ENCODE peak calls at places on chromosomes 4 and X, in seven cellular contexts. E is SK-N-SH, Q is HepG2, B is GM12891, S is K562, L is H1, U is GM12878. J is an unnamed sample.
A peak's percentile ranks its signal among the peaks of the same experiment; 100 is the strongest.

GRCh38 chr4:124931050-124931449 is 218.5 kb upstream of the ANKRD50 start:
- DNase-seq in E (no peak), L (no peak), S (no peak), Q (no peak), B (no peak), U (no peak), J (no peak)

GRCh38 chrX:16662402-16662801 is 12.4 kb downstream of the S100G start:
- DNase-seq in U (no peak), L (no peak), Q (no peak), E (no peak), B (no peak), S (no peak), J (no peak)

GRCh38 chr4:141810038-141810701 is 173.8 kb downstream of the IL15 start:
- DNase-seq in S (no peak), Q (no peak), B (no peak), E (no peak), U (no peak), L (no peak), J (no peak)

GRCh38 chr4:69995526-69996016 is at the start of gene STATH:
- DNase-seq in E (no peak), U (no peak), B (no peak), Q (no peak), L (no peak), S (no peak), J (no peak)

GRCh38 chrX:101415180-101416130 is 7.4 kb downstream of the HNRNPH2 start:
- DNase-seq in S (peak; percentile 49), Q (peak; percentile 14), E (peak; percentile 58), U (peak; percentile 68), B (no peak), L (no peak), J (peak; percentile 24)

GRCh38 chrX:44974462-44974861 is 101.5 kb downstream of the KDM6A start:
- DNase-seq in Q (no peak), E (no peak), U (no peak), S (no peak), B (no peak), L (no peak), J (no peak)

GRCh38 chrX:97238632-97239031 is 354.9 kb downstream of the RPA4 start:
- DNase-seq in Q (no peak), E (no peak), B (no peak), L (no peak), U (no peak), S (no peak), J (no peak)

GRCh38 chrX:46707274-46707965 is 51.5 kb downstream of the SLC9A7 start:
- DNase-seq in B (no peak), L (no peak), U (no peak), S (no peak), Q (no peak), E (no peak), J (no peak)

GRCh38 chr4:52059372-52059771 is 8.3 kb downstream of the SPATA18 start:
- DNase-seq in Q (no peak), L (no peak), S (no peak), E (no peak), B (no peak), U (no peak), J (no peak)

GRCh38 chr4:165331316-165331715 is 3.8 kb downstream of the MSMO1 start:
- DNase-seq in Q (no peak), L (no peak), E (no peak), U (no peak), B (no peak), S (no peak), J (no peak)

GRCh38 chr4:166991162-166991561 is 243.1 kb downstream of the SPOCK3 start:
- DNase-seq in B (no peak), S (no peak), L (no peak), U (no peak), E (no peak), Q (no peak), J (no peak)

GRCh38 chr4:10096201-10096975 is 20.2 kb downstream of the WDR1 start:
- DNase-seq in E (no peak), L (no peak), S (peak; percentile 60), Q (no peak), B (peak; percentile 62), U (peak; percentile 60), J (peak; percentile 45)

GRCh38 chrX:75547783-75548182 is 24.9 kb upstream of the ZDHHC15 start:
- DNase-seq in U (no peak), L (no peak), Q (no peak), B (no peak), E (no peak), S (no peak), J (no peak)

GRCh38 chr4:152536545-152537182 is 772 bp upstream of the FBXW7 start:
- DNase-seq in B (no peak), L (no peak), E (peak; percentile 52), Q (peak; percentile 50), S (peak; percentile 28), U (no peak), J (no peak)

GRCh38 chr4:146098397-146098796 is 77.1 kb upstream of the LSM6 start:
- DNase-seq in S (no peak), U (peak; percentile 58), B (no peak), Q (no peak), L (no peak), E (no peak), J (no peak)

GRCh38 chr4:38684271-38684670 is 20.3 kb downstream of the KLF3 start:
- DNase-seq in Q (no peak), E (no peak), S (no peak), B (no peak), U (no peak), L (no peak), J (no peak)

GRCh38 chr4:36551697-36552214 is 270.3 kb downstream of the DTHD1 start:
- DNase-seq in B (no peak), L (no peak), S (no peak), Q (no peak), U (peak; percentile 69), E (no peak), J (no peak)

GRCh38 chr4:76804060-76804459 is 93.9 kb downstream of the SOWAHB start:
- DNase-seq in B (no peak), L (no peak), S (no peak), U (no peak), Q (no peak), E (no peak), J (no peak)
- TF ChIP-seq POLR2AphosphoS5 in B (no peak), L (no peak), S (no peak), U (no peak), Q (no peak), E (no peak), J (no peak)

GRCh38 chr4:74433541-74434172 is 11.3 kb upstream of the AREG start:
- DNase-seq in U (no peak), E (peak; percentile 8), L (no peak), S (no peak), Q (peak; percentile 69), B (no peak), J (no peak)
- TF ChIP-seq TAF1 in U (no peak), E (no peak), L (no peak), S (no peak), Q (no peak), B (no peak), J (no peak)

DNA sequence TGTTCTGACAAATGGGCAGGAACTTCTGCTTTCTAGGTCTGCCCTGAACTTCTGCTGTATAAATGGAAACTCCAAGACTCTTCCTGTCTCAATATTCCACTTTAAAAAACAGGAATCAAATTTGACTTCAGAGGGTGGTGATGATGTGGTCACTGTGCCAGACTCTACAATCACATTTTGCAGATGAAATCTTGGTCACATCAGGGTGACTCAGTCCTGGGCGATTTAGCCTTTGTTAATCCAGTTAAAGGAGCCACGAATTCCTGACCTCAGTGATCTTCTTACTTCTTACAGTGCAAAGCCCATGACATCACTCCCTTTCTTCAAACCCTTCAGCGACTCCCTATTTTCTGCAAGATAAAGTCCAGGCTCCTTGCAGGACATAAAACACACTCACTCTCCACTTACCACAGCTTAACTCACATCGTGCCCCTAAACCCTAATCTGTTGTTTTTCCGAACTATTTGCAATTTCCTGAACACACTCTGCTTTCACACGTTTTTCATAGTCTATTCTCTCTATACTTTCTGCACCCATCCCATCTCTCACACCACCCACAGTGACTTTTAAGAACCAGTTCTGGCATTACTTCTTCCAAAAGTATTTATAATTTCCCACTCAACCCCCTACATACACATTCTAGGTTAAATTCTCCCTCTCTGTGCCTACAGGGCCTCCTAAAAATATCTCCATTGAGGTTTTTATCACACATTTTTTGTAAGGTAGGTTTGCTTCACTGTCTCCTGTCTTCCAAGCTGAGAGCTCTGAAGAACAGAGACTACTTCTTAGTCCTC is 11.1 kb downstream of the GASK1B start:
- DNase-seq in S (no peak), L (no peak), B (no peak), U (no peak), Q (no peak), E (no peak), J (no peak)
- TF ChIP-seq POLR2AphosphoS5 in S (no peak), L (no peak), B (no peak), U (no peak), Q (no peak), E (peak; percentile 66), J (no peak)

GRCh38 chr4:127709456-127709855 is 20.7 kb upstream of the SLC25A31 start:
- DNase-seq in Q (no peak), L (no peak), U (no peak), B (no peak), S (no peak), E (no peak), J (no peak)

GRCh38 chr4:127708985-127709384 is 21.2 kb upstream of the SLC25A31 start:
- DNase-seq in S (no peak), E (no peak), B (no peak), L (no peak), U (no peak), Q (peak; percentile 65), J (no peak)
- TF ChIP-seq TAF1 in S (no peak), E (no peak), B (no peak), L (no peak), U (no peak), Q (no peak), J (no peak)

DNA sequence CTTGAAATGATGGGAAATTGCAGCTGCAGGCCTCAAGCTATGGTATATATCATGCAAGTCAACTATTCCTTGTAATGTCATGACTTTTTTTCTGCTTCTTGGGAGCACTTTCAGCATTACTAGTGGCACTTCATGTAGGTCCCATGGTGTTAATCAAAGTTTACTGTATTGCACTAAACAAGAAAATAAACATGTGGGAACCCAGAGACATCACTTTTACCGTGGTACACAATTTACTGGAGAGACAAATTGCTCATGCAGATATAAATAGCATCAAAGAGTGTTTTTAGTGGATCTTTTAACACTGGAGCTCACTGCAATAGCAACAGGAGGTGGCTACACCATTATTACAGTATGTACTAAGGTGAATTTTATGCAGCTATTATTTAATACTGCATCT is 79.2 kb downstream of the UNC5C start:
- DNase-seq in E (no peak), L (no peak), S (no peak), U (no peak), Q (no peak), B (no peak), J (no peak)
- TF ChIP-seq POLR2AphosphoS5 in E (no peak), L (no peak), S (no peak), U (no peak), Q (no peak), B (no peak), J (no peak)

DNA sequence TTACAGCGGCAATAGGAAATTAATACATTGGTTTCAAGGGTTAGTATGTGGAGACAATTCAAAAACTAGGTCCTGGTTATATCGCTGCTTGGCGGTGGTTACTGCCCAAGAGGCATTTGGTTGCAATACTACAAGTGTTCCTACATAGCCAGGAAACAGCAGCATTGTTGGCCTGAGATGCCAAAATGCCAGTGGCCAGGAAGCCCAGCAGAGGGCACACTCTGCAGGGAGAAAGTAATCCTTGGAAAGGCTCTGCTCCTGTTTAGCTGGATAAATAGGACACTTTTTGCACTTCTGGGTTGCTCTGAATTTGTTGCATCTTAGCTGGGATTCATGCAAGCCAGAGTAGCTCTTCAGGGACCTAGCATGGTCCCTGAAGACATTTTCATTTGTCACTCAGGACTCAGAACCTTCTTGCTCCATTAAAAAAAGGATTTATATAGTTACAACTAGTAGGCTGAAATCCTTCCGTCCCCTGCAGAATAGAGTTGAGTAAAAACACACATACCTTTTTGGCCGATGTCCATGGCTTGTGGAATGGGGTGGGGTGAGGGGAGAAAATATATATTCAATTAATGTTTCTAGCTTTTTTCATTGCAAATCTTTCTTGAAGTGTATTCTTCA is 8.1 kb upstream of the GPR119 start:
- DNase-seq in Q (peak; percentile 12), U (no peak), E (peak; percentile 64), B (no peak), L (peak; percentile 50), S (peak; percentile 10), J (no peak)
- TF ChIP-seq TAF1 in Q (no peak), U (no peak), E (no peak), B (no peak), L (no peak), S (no peak), J (no peak)